ENCODE peak calls at places on chromosomes 3 and 15, in nine cellular contexts. H is retina; S is cardiac muscle cell; U is head of caudate nucleus; W is central memory CD8-positive, alpha-beta T cell; D is WERI-Rb-1; M is kidney glomerular epithelial cell; F is NCI-H345; P is astrocyte of the spinal cord. X is an unnamed sample.
A peak's percentile ranks its signal among the peaks of the same experiment; 100 is the strongest.

GRCh38 chr15:90291679-90292356 is 26.3 kb downstream of the NGRN start:
- DNase-seq in H (no peak), S (peak; percentile 43), U (no peak), W (no peak), D (peak; percentile 32), M (no peak), F (no peak), P (no peak), X (no peak)

GRCh38 chr3:118938183-118938961 is 96.3 kb downstream of the IGSF11 start:
- DNase-seq in H (no peak), S (no peak), U (no peak), W (no peak), D (no peak), M (no peak), F (no peak), P (peak; percentile 12), X (no peak)

GRCh38 chr3:189754356-189754755 is 123.2 kb downstream of the TP63 start:
- DNase-seq in H (no peak), S (no peak), U (no peak), W (no peak), D (no peak), M (no peak), F (no peak), P (no peak), X (no peak)

GRCh38 chr3:101702726-101703125 is 16.2 kb upstream of the RPL24 start:
- DNase-seq in H (no peak), S (no peak), U (no peak), W (no peak), D (no peak), M (no peak), F (no peak), P (no peak), X (no peak)

GRCh38 chr3:3307491-3307890 is 128.0 kb upstream of the CRBN start:
- DNase-seq in H (no peak), S (no peak), U (no peak), W (no peak), D (no peak), M (no peak), F (no peak), P (no peak), X (no peak)

GRCh38 chr15:47507221-47507985 is 209.9 kb upstream of the SEMA6D start:
- DNase-seq in H (no peak), S (no peak), U (no peak), W (no peak), D (peak; percentile 22), M (no peak), F (no peak), P (no peak), X (no peak)

GRCh38 chr3:34301313-34301712 is 502.9 kb downstream of the PDCD6IP start:
- DNase-seq in H (no peak), S (no peak), U (no peak), W (no peak), D (no peak), M (no peak), F (no peak), P (no peak), X (no peak)

GRCh38 chr3:147513785-147514184 is 104.6 kb downstream of the ZIC1 start:
- DNase-seq in H (no peak), S (no peak), U (no peak), W (no peak), D (peak; percentile 23), M (no peak), F (no peak), P (no peak), X (no peak)

GRCh38 chr3:69568458-69568857 is 170.8 kb upstream of the MITF start:
- DNase-seq in H (no peak), S (no peak), U (no peak), W (no peak), D (no peak), M (no peak), F (no peak), P (no peak), X (no peak)

GRCh38 chr3:116148881-116149530 is 296.3 kb downstream of the LSAMP start:
- DNase-seq in H (peak; percentile 32), S (no peak), U (no peak), W (no peak), D (no peak), M (no peak), F (peak; percentile 7), P (peak; percentile 72), X (no peak)

GRCh38 chr3:194575484-194576210 is 57.6 kb downstream of the TMEM44 start:
- DNase-seq in H (no peak), S (no peak), U (no peak), W (no peak), D (no peak), M (peak; percentile 25), F (no peak), P (no peak), X (no peak)